ENCODE peak calls at places on chromosome 5, in seven cellular contexts. U, K, Y, Z, D, W and M are unnamed samples.

GRCh38 chr5:102554728-102555127 is 55.9 kb upstream of the SLCO6A1 start:
- DNase-seq in U (no peak), K (peak; percentile 47), Y (no peak), Z (no peak), D (no peak), W (no peak), M (peak; percentile 39)

GRCh38 chr5:142819292-142819691 is 49.1 kb downstream of the ARHGAP26 start:
- DNase-seq in U (no peak), K (no peak), Y (no peak), Z (no peak), D (no peak), W (no peak), M (no peak)

GRCh38 chr5:173659423-173659822 is 43.0 kb upstream of the BOD1 start:
- DNase-seq in U (no peak), K (no peak), Y (no peak), Z (no peak), D (no peak), W (no peak), M (no peak)

GRCh38 chr5:8577792-8578191 is 708.8 kb downstream of the MTRR start:
- DNase-seq in U (no peak), K (no peak), Y (no peak), Z (no peak), D (no peak), W (no peak), M (peak; percentile 47)

GRCh38 chr5:158483202-158483870 is 616.4 kb downstream of the EBF1 start:
- DNase-seq in U (no peak), K (peak; percentile 28), Y (no peak), Z (no peak), D (no peak), W (no peak), M (no peak)

GRCh38 chr5:94422819-94423218 is 195.6 kb downstream of the KIAA0825 start:
- DNase-seq in U (no peak), K (peak; percentile 14), Y (no peak), Z (no peak), D (no peak), W (no peak), M (peak; percentile 54)

GRCh38 chr5:91150636-91151035 is 232.5 kb downstream of the ARRDC3 start:
- DNase-seq in U (no peak), K (no peak), Y (no peak), Z (no peak), D (no peak), W (no peak), M (no peak)

GRCh38 chr5:172854451-172854871 is 20.4 kb downstream of the ERGIC1 start:
- DNase-seq in U (no peak), K (no peak), Y (no peak), Z (no peak), D (no peak), W (no peak), M (no peak)

GRCh38 chr5:87121315-87122170 is 146.1 kb upstream of the RASA1 start:
- DNase-seq in U (no peak), K (no peak), Y (peak; percentile 46), Z (peak; percentile 10), D (peak; percentile 8), W (peak; percentile 30), M (peak; percentile 92)

GRCh38 chr5:180607861-180608571 is 16.7 kb upstream of the SCGB3A1 start:
- DNase-seq in U (no peak), K (no peak), Y (no peak), Z (no peak), D (no peak), W (no peak), M (no peak)

GRCh38 chr5:16417392-16418074 is 48.1 kb downstream of the ZNF622 start:
- DNase-seq in U (no peak), K (no peak), Y (no peak), Z (no peak), D (no peak), W (no peak), M (no peak)

GRCh38 chr5:144189800-144190429 is 19.2 kb downstream of the KCTD16 start:
- DNase-seq in U (peak; percentile 14), K (no peak), Y (peak; percentile 75), Z (peak; percentile 16), D (peak; percentile 64), W (no peak), M (peak; percentile 88)

GRCh38 chr5:100838048-100838473 is 65.0 kb downstream of the ST8SIA4 start:
- DNase-seq in U (no peak), K (no peak), Y (no peak), Z (no peak), D (no peak), W (no peak), M (peak; percentile 50)

GRCh38 chr5:90144625-90145327 is 264.8 kb downstream of the CETN3 start:
- DNase-seq in U (no peak), K (no peak), Y (no peak), Z (no peak), D (no peak), W (no peak), M (peak; percentile 72)

GRCh38 chr5:121915765-121916164 is 46.0 kb upstream of the SRFBP1 start:
- DNase-seq in U (no peak), K (no peak), Y (no peak), Z (no peak), D (no peak), W (no peak), M (no peak)

GRCh38 chr5:171633776-171634470 is 151.7 kb upstream of the SMIM23 start:
- DNase-seq in U (no peak), K (no peak), Y (no peak), Z (no peak), D (no peak), W (no peak), M (no peak)

GRCh38 chr5:96851312-96852062 is 24.8 kb upstream of the ERAP2 start:
- DNase-seq in U (no peak), K (no peak), Y (no peak), Z (no peak), D (no peak), W (no peak), M (no peak)

GRCh38 chr5:24232929-24233328 is 411.8 kb downstream of the CDH10 start:
- DNase-seq in U (no peak), K (no peak), Y (no peak), Z (no peak), D (no peak), W (no peak), M (no peak)

GRCh38 chr5:124102491-124102890 is 590.5 kb downstream of the CSNK1G3 start:
- DNase-seq in U (no peak), K (no peak), Y (no peak), Z (no peak), D (no peak), W (no peak), M (peak; percentile 26)

GRCh38 chr5:10538789-10539684 is 24.8 kb upstream of the ANKRD33B start:
- DNase-seq in U (no peak), K (no peak), Y (no peak), Z (no peak), D (no peak), W (peak; percentile 62), M (no peak)

GRCh38 chr5:107474724-107475489 is 195.8 kb downstream of the EFNA5 start:
- DNase-seq in U (no peak), K (no peak), Y (no peak), Z (peak; percentile 7), D (no peak), W (no peak), M (peak; percentile 19)

GRCh38 chr5:102863058-102863457 is 108.0 kb downstream of the PAM start:
- DNase-seq in U (no peak), K (no peak), Y (no peak), Z (no peak), D (no peak), W (no peak), M (no peak)

GRCh38 chr5:144369001-144369400 is 198.3 kb downstream of the KCTD16 start:
- DNase-seq in U (no peak), K (no peak), Y (no peak), Z (no peak), D (no peak), W (peak; percentile 13), M (no peak)

GRCh38 chr5:160188151-160188967 is 40.9 kb upstream of the FABP6 start:
- DNase-seq in U (no peak), K (peak; percentile 96), Y (peak; percentile 4), Z (peak; percentile 31), D (no peak), W (no peak), M (peak; percentile 73)

GRCh38 chr5:9104576-9105339 is 441.1 kb downstream of the SEMA5A start:
- DNase-seq in U (no peak), K (no peak), Y (no peak), Z (no peak), D (no peak), W (no peak), M (peak; percentile 89)

GRCh38 chr5:53179681-53180080 is 70.1 kb upstream of the MOCS2 start:
- DNase-seq in U (no peak), K (no peak), Y (no peak), Z (no peak), D (no peak), W (no peak), M (no peak)

GRCh38 chr5:158807947-158808346 is 291.8 kb downstream of the EBF1 start:
- DNase-seq in U (no peak), K (no peak), Y (no peak), Z (no peak), D (no peak), W (no peak), M (peak; percentile 10)

GRCh38 chr5:2203774-2204173 is 321.0 kb upstream of the IRX4 start:
- DNase-seq in U (no peak), K (peak; percentile 22), Y (no peak), Z (no peak), D (no peak), W (no peak), M (no peak)

GRCh38 chr5:111511174-111512025 is 935 bp downstream of the STARD4 start:
- DNase-seq in U (no peak), K (peak; percentile 17), Y (no peak), Z (no peak), D (no peak), W (peak; percentile 19), M (peak; percentile 36)

GRCh38 chr5:151174612-151175101 is 17.1 kb upstream of the ANXA6 start:
- DNase-seq in U (no peak), K (peak; percentile 66), Y (no peak), Z (no peak), D (no peak), W (no peak), M (no peak)

GRCh38 chr5:16791036-16791705 is 144.9 kb downstream of the MYO10 start:
- DNase-seq in U (no peak), K (peak; percentile 70), Y (peak; percentile 23), Z (peak; percentile 55), D (no peak), W (peak; percentile 35), M (peak; percentile 82)

GRCh38 chr5:156376751-156377150 is 49.8 kb downstream of the SGCD start:
- DNase-seq in U (no peak), K (no peak), Y (no peak), Z (no peak), D (no peak), W (no peak), M (no peak)

GRCh38 chr5:150178262-150178661 is 11.6 kb upstream of the SLC6A7 start:
- DNase-seq in U (no peak), K (no peak), Y (no peak), Z (no peak), D (no peak), W (no peak), M (no peak)

GRCh38 chr5:132206782-132207181 is 20.9 kb downstream of the P4HA2 start:
- DNase-seq in U (no peak), K (no peak), Y (no peak), Z (no peak), D (no peak), W (no peak), M (no peak)

GRCh38 chr5:96657068-96657467 is 5.1 kb upstream of the CAST start:
- DNase-seq in U (peak; percentile 3), K (no peak), Y (peak; percentile 56), Z (peak; percentile 64), D (peak; percentile 35), W (no peak), M (peak; percentile 92)

GRCh38 chr5:94618029-94618492 is 343 bp downstream of the KIAA0825 start:
- DNase-seq in U (no peak), K (peak; percentile 65), Y (no peak), Z (peak; percentile 31), D (no peak), W (peak; percentile 71), M (peak; percentile 72)

GRCh38 chr5:181168595-181169118 is 21.3 kb downstream of the OR2V2 start:
- DNase-seq in U (no peak), K (no peak), Y (no peak), Z (no peak), D (no peak), W (no peak), M (no peak)

GRCh38 chr5:122870219-122870856 is 24.9 kb downstream of the SNX24 start:
- DNase-seq in U (no peak), K (no peak), Y (no peak), Z (no peak), D (no peak), W (no peak), M (peak; percentile 64)